ENCODE peak calls at places on chromosomes 16 and 17, in six cellular contexts. One of them, this sample, is unnamed.

GRCh38 chr16:27332105-27332504 is 18.3 kb downstream of the IL4R start:
- DNase-seq in CD8-positive, alpha-beta memory T cell: no peak
- DNase-seq in stimulated activated CD8-positive, alpha-beta memory T cell treated with anti-CD3 and anti-CD28 coated beads, Interleukin-7, amount 100 ng/mL, for 24 hours: no peak
- DNase-seq in central memory CD4-positive, alpha-beta T cell: no peak
- DNase-seq in T1000: no peak
- DNase-seq in NCI-H1092: no peak
- DNase-seq in this sample: no peak

GRCh38 chr16:87657621-87658192 is 55.4 kb downstream of the JPH3 start:
- DNase-seq in NCI-H1092: no peak
- DNase-seq in CD8-positive, alpha-beta memory T cell: no peak
- DNase-seq in T1000: no peak
- DNase-seq in central memory CD4-positive, alpha-beta T cell: no peak
- DNase-seq in stimulated activated CD8-positive, alpha-beta memory T cell treated with anti-CD3 and anti-CD28 coated beads, Interleukin-7, amount 100 ng/mL, for 24 hours: no peak
- DNase-seq in this sample: no peak

GRCh38 chr17:60107526-60108257 is 29.0 kb upstream of the HEATR6 start:
- DNase-seq in stimulated activated CD8-positive, alpha-beta memory T cell treated with anti-CD3 and anti-CD28 coated beads, Interleukin-7, amount 100 ng/mL, for 24 hours: no peak
- DNase-seq in T1000: no peak
- DNase-seq in central memory CD4-positive, alpha-beta T cell: no peak
- DNase-seq in CD8-positive, alpha-beta memory T cell: no peak
- DNase-seq in NCI-H1092: no peak
- DNase-seq in this sample: no peak

GRCh38 chr16:4734730-4735575 is 616 bp downstream of the DNAAF8 start:
- DNase-seq in central memory CD4-positive, alpha-beta T cell: peak
- DNase-seq in stimulated activated CD8-positive, alpha-beta memory T cell treated with anti-CD3 and anti-CD28 coated beads, Interleukin-7, amount 100 ng/mL, for 24 hours: peak
- DNase-seq in CD8-positive, alpha-beta memory T cell: peak
- DNase-seq in T1000: peak
- DNase-seq in NCI-H1092: peak
- DNase-seq in this sample: peak

GRCh38 chr17:31495049-31495885 is 103.8 kb downstream of the RAB11FIP4 start:
- DNase-seq in CD8-positive, alpha-beta memory T cell: no peak
- DNase-seq in central memory CD4-positive, alpha-beta T cell: no peak
- DNase-seq in NCI-H1092: no peak
- DNase-seq in T1000: no peak
- DNase-seq in stimulated activated CD8-positive, alpha-beta memory T cell treated with anti-CD3 and anti-CD28 coated beads, Interleukin-7, amount 100 ng/mL, for 24 hours: no peak
- DNase-seq in this sample: no peak

GRCh38 chr17:39738568-39738901 is 797 bp downstream of the GRB7 start:
- DNase-seq in NCI-H1092: no peak
- DNase-seq in stimulated activated CD8-positive, alpha-beta memory T cell treated with anti-CD3 and anti-CD28 coated beads, Interleukin-7, amount 100 ng/mL, for 24 hours: no peak
- DNase-seq in T1000: no peak
- DNase-seq in central memory CD4-positive, alpha-beta T cell: peak
- DNase-seq in CD8-positive, alpha-beta memory T cell: peak
- DNase-seq in this sample: no peak

GRCh38 chr17:77471984-77472836 is 331.4 kb downstream of the SEC14L1 start:
- DNase-seq in NCI-H1092: peak
- DNase-seq in CD8-positive, alpha-beta memory T cell: no peak
- DNase-seq in stimulated activated CD8-positive, alpha-beta memory T cell treated with anti-CD3 and anti-CD28 coated beads, Interleukin-7, amount 100 ng/mL, for 24 hours: no peak
- DNase-seq in T1000: no peak
- DNase-seq in central memory CD4-positive, alpha-beta T cell: no peak
- DNase-seq in this sample: no peak

GRCh38 chr16:83651871-83652270 is 155.9 kb upstream of the HSBP1 start:
- DNase-seq in central memory CD4-positive, alpha-beta T cell: no peak
- DNase-seq in stimulated activated CD8-positive, alpha-beta memory T cell treated with anti-CD3 and anti-CD28 coated beads, Interleukin-7, amount 100 ng/mL, for 24 hours: no peak
- DNase-seq in NCI-H1092: peak
- DNase-seq in T1000: no peak
- DNase-seq in CD8-positive, alpha-beta memory T cell: no peak
- DNase-seq in this sample: no peak

GRCh38 chr17:78820841-78821240 is 19.8 kb downstream of the USP36 start:
- DNase-seq in stimulated activated CD8-positive, alpha-beta memory T cell treated with anti-CD3 and anti-CD28 coated beads, Interleukin-7, amount 100 ng/mL, for 24 hours: no peak
- DNase-seq in CD8-positive, alpha-beta memory T cell: no peak
- DNase-seq in T1000: no peak
- DNase-seq in central memory CD4-positive, alpha-beta T cell: no peak
- DNase-seq in NCI-H1092: no peak
- DNase-seq in this sample: no peak

This sample was measured in AG04450.